ENCODE peak calls at places on chromosomes 13 and 19, in seven cellular contexts. One of them, this sample, is unnamed.

GRCh38 chr19:50432221-50432626 is 468 bp upstream of the MYBPC2 start:
- DNase-seq in HT1080: no peak
- DNase-seq in memory B cell: no peak
- DNase-seq in NCI-H748 treated with DMSO at 0.1 percent for 48 hours: no peak
- DNase-seq in activated T-helper 1 cell treated with Interleukin-2 at 50 U/mL for 16 hours: no peak
- DNase-seq in NAMALWA: peak
- DNase-seq in CD8-positive, alpha-beta memory T cell: no peak
- DNase-seq in this sample: no peak

GRCh38 chr13:88526186-88526852 is 855.1 kb downstream of the SLITRK5 start:
- DNase-seq in HT1080: peak
- DNase-seq in memory B cell: no peak
- DNase-seq in NCI-H748 treated with DMSO at 0.1 percent for 48 hours: no peak
- DNase-seq in activated T-helper 1 cell treated with Interleukin-2 at 50 U/mL for 16 hours: no peak
- DNase-seq in NAMALWA: no peak
- DNase-seq in CD8-positive, alpha-beta memory T cell: no peak
- DNase-seq in this sample: no peak

GRCh38 chr19:41847351-41848105 is 2.7 kb downstream of the DMRTC2 start:
- DNase-seq in HT1080: no peak
- DNase-seq in memory B cell: no peak
- DNase-seq in NCI-H748 treated with DMSO at 0.1 percent for 48 hours: no peak
- DNase-seq in activated T-helper 1 cell treated with Interleukin-2 at 50 U/mL for 16 hours: no peak
- DNase-seq in NAMALWA: no peak
- DNase-seq in CD8-positive, alpha-beta memory T cell: no peak
- DNase-seq in this sample: no peak

GRCh38 chr19:56201973-56202372 is at the start of gene ZSCAN5C:
- DNase-seq in HT1080: no peak
- DNase-seq in memory B cell: no peak
- DNase-seq in NCI-H748 treated with DMSO at 0.1 percent for 48 hours: no peak
- DNase-seq in activated T-helper 1 cell treated with Interleukin-2 at 50 U/mL for 16 hours: no peak
- DNase-seq in NAMALWA: no peak
- DNase-seq in CD8-positive, alpha-beta memory T cell: no peak
- DNase-seq in this sample: no peak

GRCh38 chr19:35123573-35123972 is 8.0 kb downstream of the FXYD3 start:
- DNase-seq in HT1080: no peak
- DNase-seq in memory B cell: no peak
- DNase-seq in NCI-H748 treated with DMSO at 0.1 percent for 48 hours: no peak
- DNase-seq in activated T-helper 1 cell treated with Interleukin-2 at 50 U/mL for 16 hours: no peak
- DNase-seq in NAMALWA: no peak
- DNase-seq in CD8-positive, alpha-beta memory T cell: no peak
- DNase-seq in this sample: no peak

GRCh38 chr19:45403781-45404556 is 900 bp downstream of the PPP1R13L start:
- DNase-seq in HT1080: peak
- DNase-seq in memory B cell: peak
- DNase-seq in NCI-H748 treated with DMSO at 0.1 percent for 48 hours: peak
- DNase-seq in activated T-helper 1 cell treated with Interleukin-2 at 50 U/mL for 16 hours: peak
- DNase-seq in NAMALWA: peak
- DNase-seq in CD8-positive, alpha-beta memory T cell: peak
- DNase-seq in this sample: peak

GRCh38 chr19:46618670-46619231 is 6.1 kb downstream of the PTGIR start:
- DNase-seq in HT1080: no peak
- DNase-seq in memory B cell: peak
- DNase-seq in NCI-H748 treated with DMSO at 0.1 percent for 48 hours: no peak
- DNase-seq in activated T-helper 1 cell treated with Interleukin-2 at 50 U/mL for 16 hours: no peak
- DNase-seq in NAMALWA: no peak
- DNase-seq in CD8-positive, alpha-beta memory T cell: no peak
- DNase-seq in this sample: peak

GRCh38 chr13:105735269-105735668 is 800.2 kb downstream of the EFNB2 start:
- DNase-seq in HT1080: no peak
- DNase-seq in memory B cell: no peak
- DNase-seq in NCI-H748 treated with DMSO at 0.1 percent for 48 hours: no peak
- DNase-seq in activated T-helper 1 cell treated with Interleukin-2 at 50 U/mL for 16 hours: no peak
- DNase-seq in NAMALWA: no peak
- DNase-seq in CD8-positive, alpha-beta memory T cell: no peak
- DNase-seq in this sample: peak

GRCh38 chr19:14375055-14375581 is 6.1 kb upstream of the ADGRE5 start:
- DNase-seq in HT1080: no peak
- DNase-seq in memory B cell: peak
- DNase-seq in NCI-H748 treated with DMSO at 0.1 percent for 48 hours: no peak
- DNase-seq in activated T-helper 1 cell treated with Interleukin-2 at 50 U/mL for 16 hours: peak
- DNase-seq in NAMALWA: peak
- DNase-seq in CD8-positive, alpha-beta memory T cell: peak
- DNase-seq in this sample: no peak

GRCh38 chr13:71638728-71639127 is 228.3 kb downstream of the DACH1 start:
- DNase-seq in HT1080: no peak
- DNase-seq in memory B cell: no peak
- DNase-seq in NCI-H748 treated with DMSO at 0.1 percent for 48 hours: no peak
- DNase-seq in activated T-helper 1 cell treated with Interleukin-2 at 50 U/mL for 16 hours: no peak
- DNase-seq in NAMALWA: no peak
- DNase-seq in CD8-positive, alpha-beta memory T cell: no peak
- DNase-seq in this sample: no peak

This sample was measured in COR-L47.